ENCODE peak calls at places on chromosomes 4 and X, in nine cellular contexts. Y is erythroblast, T is testis, R is uterus, Q is K562, E is IMR-90, N is body of pancreas, F is gastrocnemius medialis, H is transverse colon. U is an unnamed sample.

GRCh38 chr4:17155486-17155885 is 257.0 kb upstream of the LDB2 start:
- DNase-seq in Y (no peak), T (no peak), R (no peak), Q (no peak), E (peak), N (no peak), F (no peak), H (no peak), U (peak)

GRCh38 chr4:158578476-158578875 is 56.8 kb downstream of the RXFP1 start:
- DNase-seq in Y (peak), T (no peak), R (no peak), Q (no peak), E (peak), N (no peak), F (no peak), H (no peak), U (peak)

GRCh38 chr4:27003602-27004238 is 143.1 kb downstream of the STIM2 start:
- DNase-seq in Y (no peak), T (no peak), R (no peak), Q (no peak), E (peak), N (no peak), F (no peak), H (no peak), U (peak)

GRCh38 chrX:51568586-51568985 is 50.1 kb downstream of the CENPVL3 start:
- DNase-seq in Y (no peak), T (no peak), R (no peak), Q (no peak), E (peak), N (no peak), F (no peak), H (no peak), U (no peak)

GRCh38 chr4:76980280-76980679 is 30.7 kb downstream of the SEPTIN11 start:
- DNase-seq in Y (no peak), T (no peak), R (no peak), Q (no peak), E (no peak), N (no peak), F (no peak), H (no peak), U (no peak)

GRCh38 chrX:68728186-68728585 is 80.7 kb downstream of the STARD8 start:
- DNase-seq in Y (no peak), T (no peak), R (no peak), Q (no peak), E (no peak), N (no peak), F (no peak), H (no peak), U (no peak)

GRCh38 chr4:136713140-136713539 is 819.2 kb downstream of the PCDH18 start:
- DNase-seq in Y (no peak), T (no peak), R (no peak), Q (no peak), E (peak), N (no peak), F (no peak), H (no peak), U (no peak)

GRCh38 chr4:124641715-124642380 is 70.7 kb downstream of the ANKRD50 start:
- DNase-seq in Y (peak), T (no peak), R (no peak), Q (no peak), E (peak), N (no peak), F (no peak), H (no peak), U (peak)

GRCh38 chrX:119984652-119985051 is 41.1 kb upstream of the NKAP start:
- DNase-seq in Y (no peak), T (no peak), R (no peak), Q (no peak), E (no peak), N (peak), F (no peak), H (no peak), U (no peak)

GRCh38 chr4:119765951-119766350 is 137.3 kb upstream of the PDE5A start:
- DNase-seq in Y (no peak), T (no peak), R (no peak), Q (no peak), E (no peak), N (no peak), F (no peak), H (no peak), U (no peak)

GRCh38 chrX:133670394-133670793 is 255.1 kb upstream of the GPC4 start:
- DNase-seq in Y (peak), T (peak), R (peak), Q (peak), E (peak), N (no peak), F (no peak), H (no peak), U (peak)

GRCh38 chr4:176791591-176792347 is 953 bp downstream of the VEGFC start:
- DNase-seq in Y (no peak), T (peak), R (no peak), Q (no peak), E (peak), N (peak), F (no peak), H (peak), U (no peak)

GRCh38 chr4:133621628-133622027 is 472.5 kb downstream of the PCDH10 start:
- DNase-seq in Y (no peak), T (no peak), R (no peak), Q (no peak), E (no peak), N (no peak), F (no peak), H (no peak), U (no peak)

GRCh38 chr4:137226900-137227299 is 305.4 kb downstream of the PCDH18 start:
- DNase-seq in Y (no peak), T (no peak), R (no peak), Q (no peak), E (peak), N (no peak), F (no peak), H (no peak), U (peak)

GRCh38 chr4:37767546-37767945 is 58.9 kb upstream of the PGM2 start:
- DNase-seq in Y (no peak), T (peak), R (peak), Q (no peak), E (peak), N (peak), F (peak), H (peak), U (peak)

GRCh38 chrX:129737921-129738320 is 858 bp upstream of the XPNPEP2 start:
- DNase-seq in Y (no peak), T (no peak), R (no peak), Q (no peak), E (peak), N (no peak), F (peak), H (no peak), U (peak)

GRCh38 chrX:144494069-144494468 is 610.2 kb downstream of the UBE2NL start:
- DNase-seq in Y (no peak), T (no peak), R (no peak), Q (no peak), E (no peak), N (no peak), F (no peak), H (no peak), U (no peak)

GRCh38 chr4:155007660-155008176 is 200.7 kb upstream of the NPY2R start:
- DNase-seq in Y (no peak), T (no peak), R (no peak), Q (no peak), E (no peak), N (no peak), F (no peak), H (no peak), U (no peak)

GRCh38 chr4:4555916-4556315 is 14.1 kb upstream of the STX18 start:
- DNase-seq in Y (no peak), T (no peak), R (no peak), Q (no peak), E (peak), N (no peak), F (no peak), H (no peak), U (no peak)

DNA sequence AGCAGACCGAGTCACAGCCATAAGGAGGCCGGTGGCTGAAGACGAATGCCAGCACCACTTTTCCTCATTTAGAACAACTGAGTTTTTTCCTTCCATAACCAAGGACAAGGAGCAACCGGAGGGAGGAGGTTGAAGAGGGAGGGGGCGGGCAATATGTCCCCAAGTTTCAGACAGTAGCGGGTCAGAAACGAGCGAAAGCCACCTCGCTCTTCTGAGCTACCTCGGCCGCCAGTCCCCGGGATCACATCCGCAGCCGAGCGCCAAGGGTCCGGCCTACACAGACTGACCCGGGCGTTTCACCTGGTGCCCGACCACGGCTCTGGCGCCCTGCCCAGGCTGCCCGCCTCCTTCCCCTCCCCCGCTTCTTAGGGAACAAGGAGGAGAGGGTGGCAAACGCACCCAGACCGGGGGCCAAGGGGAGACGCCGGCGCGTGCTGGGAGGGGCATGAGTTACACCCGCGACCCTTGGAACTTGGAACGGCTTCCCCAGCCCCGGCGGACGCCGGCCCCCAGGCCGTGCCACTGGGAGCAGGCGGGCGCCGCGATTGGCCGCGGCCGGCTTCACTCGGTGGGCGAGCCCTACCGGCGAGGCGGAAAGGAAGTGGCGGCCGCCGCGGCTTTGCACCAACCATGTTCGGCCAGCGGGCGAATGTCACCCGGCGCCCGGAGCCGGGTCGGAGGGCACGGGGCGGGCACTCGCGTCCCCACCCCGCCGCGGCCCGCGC is 1.6 kb downstream of the IRF2 start:
- DNase-seq in Y (peak), T (peak), R (peak), Q (peak), E (peak), N (peak), F (peak), H (peak), U (peak)
- TF ChIP-seq POLR2A in Y (peak), T (no peak), R (peak), Q (peak), E (peak), N (peak), F (peak), H (peak), U (no peak)

GRCh38 chrX:23782455-23782854 is 518 bp upstream of the SAT1 start:
- DNase-seq in Y (no peak), T (no peak), R (no peak), Q (no peak), E (no peak), N (no peak), F (no peak), H (no peak), U (no peak)

GRCh38 chrX:23782863-23783568 is at the start of gene SAT1:
- DNase-seq in Y (peak), T (peak), R (peak), Q (peak), E (peak), N (peak), F (peak), H (peak), U (peak)

GRCh38 chrX:23785564-23785963 is 2.6 kb downstream of the SAT1 start:
- DNase-seq in Y (no peak), T (no peak), R (no peak), Q (no peak), E (no peak), N (no peak), F (no peak), H (no peak), U (no peak)

GRCh38 chrX:23784487-23785301 is 1.7 kb downstream of the SAT1 start:
- DNase-seq in Y (peak), T (no peak), R (peak), Q (peak), E (peak), N (no peak), F (no peak), H (no peak), U (peak)

GRCh38 chrX:23783569-23784486 is 855 bp downstream of the SAT1 start:
- DNase-seq in Y (peak), T (no peak), R (no peak), Q (no peak), E (no peak), N (no peak), F (no peak), H (no peak), U (peak)
- TF ChIP-seq POLR2A in Y (peak), T (no peak), R (no peak), Q (no peak), E (peak), N (no peak), F (no peak), H (peak), U (no peak)

GRCh38 chr4:7516116-7516772 is 81.5 kb upstream of the PSAPL1 start:
- DNase-seq in Y (no peak), T (no peak), R (no peak), Q (no peak), E (no peak), N (no peak), F (no peak), H (no peak), U (no peak)

GRCh38 chr4:7516773-7517144 is 82.0 kb upstream of the PSAPL1 start:
- DNase-seq in Y (no peak), T (no peak), R (no peak), Q (no peak), E (no peak), N (no peak), F (no peak), H (no peak), U (no peak)

GRCh38 chr4:7514789-7515188 is 80.1 kb upstream of the PSAPL1 start:
- DNase-seq in Y (no peak), T (no peak), R (no peak), Q (no peak), E (no peak), N (no peak), F (no peak), H (no peak), U (no peak)

GRCh38 chr4:7514281-7514680 is 79.6 kb upstream of the PSAPL1 start:
- DNase-seq in Y (no peak), T (no peak), R (no peak), Q (no peak), E (no peak), N (no peak), F (no peak), H (no peak), U (no peak)

DNA sequence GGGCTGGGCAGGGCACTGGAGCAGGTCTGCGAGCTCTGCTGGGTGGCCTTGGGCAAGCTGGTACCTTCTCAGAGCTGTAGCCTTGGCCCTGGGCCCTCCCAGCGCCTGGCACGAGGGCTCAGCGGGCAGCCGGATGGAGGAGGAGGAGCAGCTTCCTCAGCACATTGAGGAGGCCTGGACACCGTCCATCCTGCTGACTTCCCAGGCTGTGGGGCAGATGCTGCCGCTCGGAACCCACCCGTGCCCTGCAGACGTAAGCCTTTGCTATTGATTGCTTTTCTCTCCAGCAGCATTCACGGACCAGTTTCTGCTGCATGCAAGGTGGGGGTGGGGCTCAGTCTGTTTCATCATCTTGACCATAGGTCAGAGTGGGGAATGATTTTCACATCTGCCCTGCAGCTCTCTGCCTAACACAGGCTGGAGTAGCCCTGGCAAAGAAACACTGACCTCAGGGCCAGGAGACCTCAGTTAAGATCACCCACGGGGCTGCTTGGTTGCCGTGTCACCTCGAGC is 80.7 kb upstream of the PSAPL1 start:
- DNase-seq in Y (no peak), T (peak), R (no peak), Q (no peak), E (no peak), N (no peak), F (no peak), H (no peak), U (no peak)
- TF ChIP-seq POLR2A in Y (no peak), T (no peak), R (no peak), Q (no peak), E (no peak), N (no peak), F (no peak), H (no peak), U (no peak)

DNA sequence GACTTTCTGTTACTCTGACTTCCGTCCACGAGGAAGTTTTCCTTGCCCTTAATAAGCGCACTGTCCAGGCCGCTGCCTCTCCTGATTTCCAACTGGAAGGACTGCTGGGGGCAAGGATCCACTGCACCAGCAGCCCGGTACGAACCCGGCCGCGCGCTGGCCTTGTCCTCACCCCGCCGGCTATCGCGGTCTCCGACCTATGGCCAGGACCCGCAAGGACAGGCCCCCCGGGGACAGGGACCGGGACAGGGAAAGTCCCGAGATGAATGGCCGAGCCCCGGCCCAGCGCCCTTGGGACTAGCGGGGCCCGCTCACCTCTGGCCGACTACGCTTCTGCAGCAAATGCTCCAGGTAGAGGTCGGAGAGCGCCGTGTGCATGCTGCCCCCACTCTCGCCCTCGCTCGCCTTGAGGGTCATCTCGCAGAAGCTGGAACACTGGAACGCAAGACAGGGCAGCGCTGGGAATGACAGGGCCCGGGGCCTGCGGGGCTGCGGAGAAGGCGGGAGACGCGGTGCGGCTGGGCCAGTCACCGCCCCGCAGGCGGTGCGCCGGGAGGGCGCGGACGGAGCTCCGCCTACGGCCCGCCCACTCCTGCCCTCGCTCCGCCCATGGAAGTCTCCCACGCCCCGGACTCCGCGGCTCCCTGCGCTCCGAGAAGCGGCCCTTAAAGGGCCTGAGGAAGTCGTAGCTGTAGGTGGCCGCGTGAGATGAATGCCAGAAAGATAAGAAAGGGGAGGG is at the start of gene MPP1:
- DNase-seq in Y (peak), T (peak), R (peak), Q (peak), E (peak), N (peak), F (peak), H (peak), U (peak)
- TF ChIP-seq POLR2A in Y (peak), T (no peak), R (peak), Q (peak), E (no peak), N (peak), F (no peak), H (peak), U (peak)

GRCh38 chr4:185142563-185142910 is 529 bp upstream of the SLC25A4 start:
- DNase-seq in Y (no peak), T (no peak), R (no peak), Q (no peak), E (no peak), N (no peak), F (peak), H (no peak), U (no peak)

GRCh38 chr4:185143596-185143969 is 517 bp downstream of the SLC25A4 start:
- DNase-seq in Y (no peak), T (peak), R (peak), Q (no peak), E (peak), N (peak), F (peak), H (peak), U (peak)

GRCh38 chr4:185144601-185145240 is 1.7 kb downstream of the SLC25A4 start:
- DNase-seq in Y (no peak), T (peak), R (no peak), Q (no peak), E (no peak), N (no peak), F (no peak), H (no peak), U (no peak)

GRCh38 chr4:185141777-185142176 is 1.3 kb upstream of the SLC25A4 start:
- DNase-seq in Y (no peak), T (no peak), R (no peak), Q (no peak), E (no peak), N (no peak), F (no peak), H (no peak), U (no peak)

GRCh38 chr4:185142911-185143595 is at the start of gene SLC25A4:
- DNase-seq in Y (peak), T (peak), R (peak), Q (peak), E (peak), N (peak), F (peak), H (peak), U (peak)
- TF ChIP-seq POLR2A in Y (peak), T (peak), R (peak), Q (peak), E (peak), N (peak), F (peak), H (peak), U (no peak)

GRCh38 chr4:24794916-24795665 is at the start of gene SOD3:
- DNase-seq in Y (peak), T (peak), R (peak), Q (peak), E (peak), N (peak), F (peak), H (peak), U (no peak)
- TF ChIP-seq POLR2A in Y (no peak), T (no peak), R (peak), Q (no peak), E (no peak), N (peak), F (peak), H (peak), U (no peak)

GRCh38 chr4:1347410-1347864 is 429 bp downstream of the UVSSA start:
- DNase-seq in Y (peak), T (peak), R (peak), Q (no peak), E (peak), N (peak), F (peak), H (peak), U (peak)
- TF ChIP-seq POLR2A in Y (peak), T (no peak), R (no peak), Q (peak), E (peak), N (peak), F (no peak), H (peak), U (peak)

DNA sequence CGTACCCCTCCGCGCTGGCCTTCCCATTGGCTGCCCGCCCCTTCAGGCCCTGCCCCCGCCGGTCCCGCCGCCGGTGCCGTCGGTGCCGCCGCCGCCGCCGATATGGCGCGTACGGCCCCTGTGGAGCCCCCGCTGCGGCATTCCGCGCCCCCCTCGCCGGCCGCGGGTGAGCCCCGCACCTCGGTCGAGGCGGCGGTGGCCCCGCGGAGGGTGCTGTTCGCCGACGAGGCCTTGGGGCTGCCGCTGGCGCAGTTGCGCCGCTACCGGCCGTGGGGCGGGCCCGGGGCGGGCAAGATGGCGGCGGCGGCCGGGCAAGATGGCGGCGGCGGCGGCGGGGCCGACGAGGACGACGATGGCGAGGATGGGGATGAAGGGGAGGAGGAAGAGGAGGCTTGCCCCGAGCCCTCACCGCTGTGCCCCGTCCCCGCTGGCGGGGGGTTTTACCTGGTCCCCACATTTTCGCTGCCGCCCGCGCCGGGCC is at the start of gene PPP1R3F:
- DNase-seq in Y (no peak), T (no peak), R (no peak), Q (no peak), E (no peak), N (no peak), F (no peak), H (no peak), U (no peak)
- TF ChIP-seq POLR2A in Y (no peak), T (no peak), R (no peak), Q (no peak), E (peak), N (no peak), F (peak), H (peak), U (peak)